ENCODE peak calls at places on chromosomes 12 and 14, in ten cellular contexts. P is CD8-positive, alpha-beta T cell; O is endothelial cell of umbilical vein; N is CD4-positive, alpha-beta T cell; X is lung; W is cardiac muscle cell; E is fibroblast of lung; J is breast epithelium; A is ascending aorta; F is Karpas-422. M is an unnamed sample.

GRCh38 chr14:79629891-79630560 is 581.3 kb downstream of the DIO2 start:
- DNase-seq in P (no peak), O (no peak), N (no peak), X (no peak), W (peak; percentile 9), E (no peak), J (no peak), A (no peak), F (no peak), M (no peak)

GRCh38 chr12:97595423-97595822 is 132.8 kb downstream of the RMST start:
- DNase-seq in P (no peak), O (no peak), N (no peak), X (no peak), W (no peak), E (no peak), J (no peak), A (no peak), F (no peak), M (no peak)

GRCh38 chr12:9039397-9039977 is 50.1 kb downstream of the KLRG1 start:
- DNase-seq in P (no peak), O (peak; percentile 63), N (no peak), X (no peak), W (peak; percentile 58), E (peak; percentile 27), J (no peak), A (no peak), F (peak; percentile 85), M (peak; percentile 78)

GRCh38 chr14:31194095-31194494 is 13.5 kb downstream of the HECTD1 start:
- DNase-seq in P (no peak), O (no peak), N (no peak), X (no peak), W (peak; percentile 38), E (peak; percentile 40), J (no peak), A (no peak), F (no peak), M (no peak)

GRCh38 chr14:104249706-104250105 is 111.3 kb downstream of the KIF26A start:
- DNase-seq in P (peak; percentile 7), O (no peak), N (no peak), X (no peak), W (no peak), E (no peak), J (no peak), A (no peak), F (no peak), M (no peak)

GRCh38 chr12:25436206-25436912 is 116.7 kb downstream of the LMNTD1 start:
- DNase-seq in P (peak; percentile 13), O (peak; percentile 75), N (no peak), X (no peak), W (peak; percentile 91), E (peak; percentile 72), J (no peak), A (no peak), F (peak; percentile 84), M (peak; percentile 79)

GRCh38 chr14:50084666-50085065 is 31.7 kb downstream of the VCPKMT start:
- DNase-seq in P (no peak), O (no peak), N (no peak), X (no peak), W (no peak), E (no peak), J (no peak), A (no peak), F (no peak), M (no peak)

GRCh38 chr12:107025691-107026090 is 38.7 kb upstream of the MTERF2 start:
- DNase-seq in P (no peak), O (no peak), N (no peak), X (no peak), W (no peak), E (no peak), J (peak; percentile 25), A (no peak), F (no peak), M (no peak)

GRCh38 chr12:53465679-53466078 is 13.8 kb downstream of the PCBP2 start:
- DNase-seq in P (no peak), O (no peak), N (no peak), X (no peak), W (no peak), E (no peak), J (no peak), A (no peak), F (no peak), M (no peak)

GRCh38 chr12:124679047-124679446 is 111.6 kb upstream of the NCOR2 start:
- DNase-seq in P (no peak), O (no peak), N (no peak), X (no peak), W (no peak), E (no peak), J (no peak), A (no peak), F (no peak), M (no peak)

GRCh38 chr12:130920711-130921381 is 32.9 kb upstream of the ADGRD1 start:
- DNase-seq in P (no peak), O (no peak), N (no peak), X (peak; percentile 93), W (peak; percentile 87), E (peak; percentile 1), J (no peak), A (no peak), F (no peak), M (no peak)

GRCh38 chr12:4809449-4810218 is 89.4 kb downstream of the GALNT8 start:
- DNase-seq in P (no peak), O (no peak), N (no peak), X (no peak), W (no peak), E (peak; percentile 26), J (no peak), A (no peak), F (no peak), M (no peak)

DNA sequence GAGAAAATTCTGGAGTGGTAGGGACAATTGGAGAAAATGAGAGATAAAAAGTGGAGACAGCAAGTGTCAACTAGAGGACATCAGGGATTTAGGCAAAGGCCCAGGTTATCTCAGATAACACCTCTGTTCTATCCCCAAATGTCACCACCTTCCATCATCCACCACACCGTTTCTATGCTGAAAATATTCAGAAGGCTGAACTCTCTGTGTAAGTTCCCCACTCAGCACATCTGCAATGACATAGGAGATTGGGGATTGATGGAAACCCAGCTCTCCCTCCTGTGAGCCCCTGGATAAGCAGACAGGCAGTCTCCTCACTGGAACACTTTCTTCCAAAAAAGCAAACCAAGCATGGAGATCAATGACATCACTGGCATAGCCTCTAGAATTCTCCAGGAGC is 5.6 kb upstream of the OR10P1 start:
- DNase-seq in P (no peak), O (no peak), N (no peak), X (no peak), W (no peak), E (no peak), J (no peak), A (no peak), F (no peak), M (no peak)
- H3K27me3 ChIP-seq in P (no peaks in the 10 kb centered on the region), O (peaks cover 6% of the 10 kb centered on the region), N (no peaks in the 10 kb centered on the region), X (no peaks in the 10 kb centered on the region), W (peaks cover 10% of the 10 kb centered on the region), E (peaks cover 15% of the 10 kb centered on the region), J (no peaks in the 10 kb centered on the region), A (no peaks in the 10 kb centered on the region), F (no peaks in the 10 kb centered on the region), M (no peaks in the 10 kb centered on the region)

DNA sequence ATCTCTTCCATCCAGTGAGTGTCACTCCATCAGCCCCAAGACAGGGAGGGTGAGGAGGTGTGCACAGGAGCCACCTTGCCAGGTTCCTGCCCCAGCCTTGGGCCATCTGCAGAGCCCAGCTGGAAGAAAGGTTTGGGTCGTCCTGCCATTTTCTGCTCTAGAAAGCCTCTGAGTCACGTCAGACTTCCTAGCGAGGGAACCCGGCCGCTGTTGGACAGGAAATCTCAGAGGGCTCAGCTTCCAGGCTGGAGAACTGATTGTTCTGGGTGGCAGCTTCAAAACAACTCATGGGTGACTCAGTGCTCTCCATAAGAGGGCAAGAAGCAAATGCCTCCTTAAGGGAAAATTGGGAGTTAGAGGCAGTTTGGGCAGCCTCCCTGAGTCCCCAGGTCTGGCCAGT is 16.6 kb downstream of the HIP1R start:
- DNase-seq in P (no peak), O (peak; percentile 97), N (no peak), X (no peak), W (peak; percentile 85), E (peak; percentile 89), J (no peak), A (peak; percentile 39), F (no peak), M (no peak)
- H3K27ac ChIP-seq in P (no peak overlapping the region), O (peak overlapping the region; percentile 82), N (no peak overlapping the region), X (peak overlapping the region; percentile 16), W (no peak overlapping the region), E (no peak overlapping the region), J (peak overlapping the region; percentile 72), A (peak overlapping the region; percentile 86), F (no peak overlapping the region), M (no peak overlapping the region)

GRCh38 chr14:64644629-64645028 is 59.6 kb upstream of the PLEKHG3 start:
- DNase-seq in P (no peak), O (no peak), N (no peak), X (no peak), W (no peak), E (no peak), J (no peak), A (no peak), F (no peak), M (no peak)
- H3K9me3 ChIP-seq in P (no peaks in the 10 kb centered on the region), O (no peaks in the 10 kb centered on the region), N (no peaks in the 10 kb centered on the region), X (peaks cover 3% of the 10 kb centered on the region), W (no peaks in the 10 kb centered on the region), E (no peaks in the 10 kb centered on the region), J (no peaks in the 10 kb centered on the region), A (no peaks in the 10 kb centered on the region), F (no peaks in the 10 kb centered on the region), M (no peaks in the 10 kb centered on the region)

GRCh38 chr12:132404956-132405741 is 75.8 kb upstream of the GALNT9 start:
- DNase-seq in P (no peak), O (no peak), N (no peak), X (no peak), W (no peak), E (no peak), J (no peak), A (no peak), F (no peak), M (no peak)

GRCh38 chr12:132403636-132404434 is 74.4 kb upstream of the GALNT9 start:
- DNase-seq in P (no peak), O (no peak), N (no peak), X (no peak), W (no peak), E (no peak), J (no peak), A (no peak), F (no peak), M (no peak)

GRCh38 chr12:132402831-132403416 is 73.5 kb upstream of the GALNT9 start:
- DNase-seq in P (no peak), O (no peak), N (no peak), X (no peak), W (no peak), E (no peak), J (no peak), A (no peak), F (no peak), M (no peak)

GRCh38 chr12:132405742-132406251 is 76.4 kb upstream of the GALNT9 start:
- DNase-seq in P (no peak), O (no peak), N (peak; percentile 3), X (no peak), W (no peak), E (no peak), J (no peak), A (no peak), F (no peak), M (no peak)

DNA sequence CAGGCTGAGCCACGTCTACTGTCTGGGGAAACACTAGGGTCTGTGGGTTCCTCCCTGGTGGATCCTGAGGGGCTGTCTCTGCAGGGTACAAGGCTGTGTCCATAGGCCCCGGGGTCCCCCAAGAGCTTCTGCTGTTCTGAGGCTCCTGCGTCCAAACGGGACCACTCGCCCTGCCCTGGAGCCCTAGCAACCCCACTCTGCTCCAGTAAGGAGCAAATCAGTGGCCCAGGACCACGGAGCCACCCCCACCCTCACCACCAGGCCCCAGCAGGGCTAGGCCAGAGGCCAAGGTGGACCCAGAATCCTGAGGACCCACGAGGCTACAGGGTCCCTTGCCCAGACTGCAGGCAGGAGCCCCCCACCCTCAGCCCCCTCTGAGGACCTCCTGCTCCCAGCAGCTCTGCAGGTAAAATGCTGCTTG is 75.1 kb upstream of the GALNT9 start:
- DNase-seq in P (no peak), O (no peak), N (no peak), X (no peak), W (no peak), E (no peak), J (no peak), A (no peak), F (no peak), M (no peak)
- H3K27me3 ChIP-seq in P (peaks cover 3% of the 10 kb centered on the region), O (no peaks in the 10 kb centered on the region), N (peaks cover 30% of the 10 kb centered on the region), X (peaks cover 11% of the 10 kb centered on the region), W (no peaks in the 10 kb centered on the region), E (no peaks in the 10 kb centered on the region), J (no peaks in the 10 kb centered on the region), A (no peaks in the 10 kb centered on the region), F (no peaks in the 10 kb centered on the region), M (no peaks in the 10 kb centered on the region)